ENCODE peak calls at places on chromosomes 6 and 20, in four cellular contexts. V, E, S and H are unnamed samples. For H3K79me2, the result is how much of the 10 kb centered on the place peaks cover.

GRCh38 chr20:891121-892080 is 24.7 kb downstream of the ANGPT4 start:
- DNase-seq in V (peak), E (no peak), S (no peak), H (no peak)

GRCh38 chr6:40042232-40042631 is 108.0 kb upstream of the MOCS1 start:
- DNase-seq in V (peak), E (no peak), S (no peak), H (no peak)

GRCh38 chr6:80165143-80165542 is 58.7 kb downstream of the BCKDHB start:
- DNase-seq in V (peak), E (no peak), S (no peak), H (no peak)

GRCh38 chr6:69331886-69332285 is 464.9 kb downstream of the LMBRD1 start:
- DNase-seq in V (no peak), E (no peak), S (no peak), H (no peak)

GRCh38 chr20:57619053-57619831 is 984 bp downstream of the ZBP1 start:
- DNase-seq in V (no peak), E (no peak), S (no peak), H (peak)

GRCh38 chr20:39538317-39538716 is 576.2 kb downstream of the DHX35 start:
- DNase-seq in V (no peak), E (no peak), S (no peak), H (peak)

GRCh38 chr6:110329348-110329728 is 28.8 kb downstream of the METTL24 start:
- DNase-seq in V (no peak), E (peak), S (no peak), H (no peak)

GRCh38 chr6:160519603-160520042 is 144.5 kb downstream of the LPA start:
- DNase-seq in V (peak), E (no peak), S (no peak), H (no peak)

GRCh38 chr6:1987640-1988039 is 257.8 kb downstream of the GMDS start:
- DNase-seq in V (peak), E (no peak), S (no peak), H (no peak)

GRCh38 chr20:42963796-42964195 is 225.9 kb downstream of the PTPRT start:
- DNase-seq in V (no peak), E (no peak), S (peak), H (no peak)

GRCh38 chr20:45258669-45259068 is 4.3 kb upstream of the SLPI start:
- DNase-seq in V (no peak), E (no peak), S (no peak), H (no peak)

GRCh38 chr6:45609141-45609638 is 231.5 kb upstream of the SUPT3H start:
- DNase-seq in V (no peak), E (no peak), S (no peak), H (no peak)

GRCh38 chr6:159012201-159012600 is 12.2 kb upstream of the RSPH3 start:
- DNase-seq in V (no peak), E (no peak), S (peak), H (no peak)

GRCh38 chr6:163263998-163264661 is 150.4 kb upstream of the QKI start:
- DNase-seq in V (no peak), E (no peak), S (peak), H (no peak)

GRCh38 chr6:16624631-16625299 is 136.5 kb downstream of the ATXN1 start:
- DNase-seq in V (no peak), E (no peak), S (no peak), H (no peak)

GRCh38 chr6:28648878-28649375 is 123.2 kb downstream of the GPX5 start:
- DNase-seq in V (no peak), E (peak), S (no peak), H (peak)

GRCh38 chr20:32158943-32159660 is 48.4 kb downstream of the PLAGL2 start:
- DNase-seq in V (peak), E (no peak), S (no peak), H (no peak)

GRCh38 chr6:11833626-11834592 is 55.3 kb upstream of the ADTRP start:
- DNase-seq in V (no peak), E (no peak), S (peak), H (no peak)

GRCh38 chr20:57498425-57499400 is 26.2 kb downstream of the CTCFL start:
- DNase-seq in V (no peak), E (peak), S (peak), H (peak)

GRCh38 chr6:3139090-3139903 is 18.0 kb downstream of the TUBB2A start:
- DNase-seq in V (no peak), E (no peak), S (no peak), H (peak)

GRCh38 chr20:47468290-47469050 is 33.2 kb upstream of the NCOA3 start:
- DNase-seq in V (no peak), E (peak), S (no peak), H (peak)

GRCh38 chr6:72002415-72002814 is 116.1 kb downstream of the RIMS1 start:
- DNase-seq in V (no peak), E (no peak), S (no peak), H (no peak)

GRCh38 chr20:49916146-49917002 is 1.0 kb upstream of the SPATA2 start:
- DNase-seq in V (peak), E (no peak), S (peak), H (peak)

GRCh38 chr6:136511397-136511796 is 38.8 kb downstream of the MAP7 start:
- DNase-seq in V (peak), E (no peak), S (no peak), H (no peak)

GRCh38 chr6:17482711-17483110 is 89.3 kb downstream of the CAP2 start:
- DNase-seq in V (no peak), E (no peak), S (no peak), H (no peak)

GRCh38 chr6:17297261-17298080 is 16.3 kb downstream of the RBM24 start:
- DNase-seq in V (no peak), E (no peak), S (no peak), H (no peak)

GRCh38 chr20:32964575-32964974 is 39.7 kb downstream of the SUN5 start:
- DNase-seq in V (no peak), E (no peak), S (no peak), H (no peak)

GRCh38 chr20:40276291-40276690 is 412.7 kb downstream of the MAFB start:
- DNase-seq in V (no peak), E (no peak), S (no peak), H (no peak)

GRCh38 chr20:22974354-22974753 is 60.8 kb upstream of the SSTR4 start:
- DNase-seq in V (peak), E (no peak), S (peak), H (peak)

DNA sequence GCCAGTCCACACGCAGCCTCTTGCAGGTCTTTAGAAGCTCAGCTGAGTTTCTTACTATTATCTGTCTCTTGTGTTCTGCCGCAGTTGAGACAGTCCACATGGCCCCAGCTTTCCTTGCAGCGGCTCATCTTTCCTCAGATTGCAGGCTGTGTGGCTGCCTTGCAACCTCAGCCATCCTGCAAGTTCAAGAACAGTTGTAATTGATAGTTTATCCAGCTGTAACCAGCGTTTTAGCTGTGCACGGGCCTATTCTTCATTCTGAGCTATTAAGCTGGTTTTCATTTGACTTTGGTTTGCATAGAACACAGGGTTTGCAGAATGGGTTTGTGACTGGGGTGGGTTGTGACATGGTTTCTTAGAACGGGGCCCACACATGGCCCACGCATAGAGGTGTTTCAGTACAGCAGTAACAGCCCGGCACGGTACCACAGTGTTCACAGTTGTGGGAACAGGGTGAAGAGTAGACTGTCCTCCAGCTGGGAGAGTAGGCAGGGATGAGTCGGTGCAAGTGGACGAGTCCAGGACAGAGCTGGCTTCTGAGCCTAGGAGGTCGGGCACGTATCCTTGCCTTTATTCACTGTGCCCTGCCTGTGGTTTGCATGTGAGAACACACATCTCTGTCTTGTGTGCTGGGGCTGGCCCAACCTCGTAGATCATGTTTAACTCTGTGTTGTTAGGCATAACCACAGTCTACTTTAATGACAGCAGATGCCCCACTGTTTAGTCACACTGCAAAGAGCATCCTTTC is 89.3 kb downstream of the RPP40 start:
- DNase-seq in V (peak), E (no peak), S (no peak), H (no peak)
- H3K79me2 ChIP-seq in V (half or more), E (under half), S (under half), H (under half)

DNA sequence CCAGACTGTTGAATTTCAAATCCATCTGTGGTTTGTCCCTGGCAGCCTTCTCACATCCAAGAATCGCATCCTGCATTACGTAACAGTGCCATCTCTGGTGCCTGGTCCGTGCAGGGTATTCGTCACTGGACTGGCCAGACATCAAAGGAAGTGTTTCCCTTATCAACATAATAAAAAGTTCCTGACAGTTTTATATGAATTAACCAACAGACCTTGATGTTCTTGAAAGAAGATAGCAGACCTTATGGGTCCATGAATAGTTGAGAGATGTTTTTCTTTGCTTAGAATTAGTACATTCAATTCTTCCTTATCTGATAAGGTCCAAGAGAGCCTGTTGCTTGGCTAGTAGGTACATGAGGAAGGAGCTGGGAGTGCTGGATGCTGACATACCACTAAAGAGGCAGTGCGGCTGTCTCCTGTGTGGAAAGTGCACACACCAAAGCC is 77.6 kb downstream of the PHACTR2 start:
- DNase-seq in V (no peak), E (peak), S (no peak), H (no peak)
- H3K27ac ChIP-seq in V (no peak), E (no peak), S (no peak), H (no peak)

GRCh38 chr20:5160882-5161281 is 34.1 kb downstream of the CDS2 start:
- DNase-seq in V (no peak), E (no peak), S (no peak), H (no peak)
- H3K79me2 ChIP-seq in V (half or more), E (half or more), S (under half), H (under half)

GRCh38 chr6:137849076-137849708 is 17.9 kb upstream of the TNFAIP3 start:
- DNase-seq in V (no peak), E (no peak), S (no peak), H (no peak)

GRCh38 chr6:137846274-137846673 is 20.8 kb upstream of the TNFAIP3 start:
- DNase-seq in V (no peak), E (no peak), S (no peak), H (no peak)

GRCh38 chr6:137848672-137849071 is 18.4 kb upstream of the TNFAIP3 start:
- DNase-seq in V (no peak), E (no peak), S (no peak), H (no peak)

GRCh38 chr6:137846772-137847313 is 20.2 kb upstream of the TNFAIP3 start:
- DNase-seq in V (no peak), E (no peak), S (no peak), H (no peak)

GRCh38 chr6:137847748-137848147 is 19.3 kb upstream of the TNFAIP3 start:
- DNase-seq in V (no peak), E (no peak), S (no peak), H (no peak)
- H3K27ac ChIP-seq in V (no peak), E (no peak), S (no peak), H (no peak)

DNA sequence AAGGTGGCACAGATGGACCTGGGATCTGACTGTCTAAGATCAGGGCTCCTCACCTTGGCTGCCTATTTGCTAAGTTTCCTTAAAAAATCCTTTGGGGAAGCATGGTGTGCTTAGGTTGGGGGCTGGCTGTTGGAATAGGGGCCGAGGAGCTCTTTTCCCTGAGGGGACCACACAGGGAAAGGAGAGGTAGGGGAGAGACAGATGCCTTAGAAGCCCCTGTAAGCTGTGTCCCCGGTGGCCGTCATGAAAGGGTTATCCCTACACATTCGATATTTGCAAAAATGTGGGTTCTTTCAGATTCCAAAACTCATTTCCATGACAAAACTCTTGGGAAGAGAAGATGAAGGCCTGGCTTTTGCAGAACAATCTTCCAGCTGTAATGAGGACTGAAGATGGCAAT is 53.7 kb downstream of the TOX2 start:
- DNase-seq in V (no peak), E (no peak), S (no peak), H (no peak)
- H3K79me2 ChIP-seq in V (under half), E (under half), S (under half), H (under half)

GRCh38 chr6:140355476-140355875 is 981.0 kb upstream of the CITED2 start:
- DNase-seq in V (no peak), E (no peak), S (no peak), H (no peak)

GRCh38 chr6:140354296-140354695 is 979.8 kb upstream of the CITED2 start:
- DNase-seq in V (no peak), E (no peak), S (no peak), H (no peak)

GRCh38 chr6:140353536-140353935 is 979.1 kb upstream of the CITED2 start:
- DNase-seq in V (no peak), E (no peak), S (no peak), H (no peak)
- H3K27ac ChIP-seq in V (no peak), E (no peak), S (no peak), H (no peak)

GRCh38 chr6:156824142-156824541 is 47.0 kb downstream of the ARID1B start:
- DNase-seq in V (no peak), E (no peak), S (no peak), H (no peak)
- H3K79me2 ChIP-seq in V (half or more), E (half or more), S (half or more), H (half or more)

DNA sequence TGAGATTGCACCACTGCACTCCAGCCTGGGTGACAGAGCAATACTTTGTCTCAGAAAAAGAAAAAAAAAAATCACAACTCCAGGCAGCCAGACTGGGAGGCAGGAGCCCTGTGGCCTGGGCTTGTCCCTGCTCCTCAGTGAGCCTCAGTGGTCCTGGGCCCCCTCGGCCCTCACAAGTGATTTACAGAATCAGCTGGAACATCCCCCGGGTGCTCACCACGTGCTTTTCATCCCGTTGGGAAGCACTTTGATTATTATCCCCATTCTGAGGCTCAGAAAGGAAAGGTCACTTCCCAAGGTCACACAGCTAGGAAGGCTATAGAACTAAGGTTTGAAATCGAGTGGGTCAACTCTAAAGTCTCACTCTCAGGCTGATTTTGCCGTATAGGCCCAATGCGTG is 43.1 kb upstream of the TLDC2 start:
- DNase-seq in V (no peak), E (no peak), S (no peak), H (no peak)
- H3K27ac ChIP-seq in V (no peak), E (no peak), S (no peak), H (no peak)

GRCh38 chr6:149389509-149390297 is 10.4 kb upstream of the SUMO4 start:
- DNase-seq in V (no peak), E (no peak), S (no peak), H (no peak)

GRCh38 chr6:149392093-149392492 is 8.0 kb upstream of the SUMO4 start:
- DNase-seq in V (no peak), E (no peak), S (no peak), H (no peak)

GRCh38 chr6:149385998-149386646 is 13.9 kb upstream of the SUMO4 start:
- DNase-seq in V (no peak), E (no peak), S (no peak), H (no peak)

GRCh38 chr6:149384464-149384863 is 15.6 kb upstream of the SUMO4 start:
- DNase-seq in V (no peak), E (no peak), S (no peak), H (no peak)

GRCh38 chr6:149387787-149388512 is 12.1 kb upstream of the SUMO4 start:
- DNase-seq in V (peak), E (no peak), S (no peak), H (no peak)
- H3K79me2 ChIP-seq in V (under half), E (half or more), S (under half), H (under half)